ENCODE peak calls at places on chromosomes 13 and 19, in four cellular contexts. P is gastrocnemius medialis, M is pancreas, J is fibroblast of lung. E is an unnamed sample. For H3K9me3, the result is how much of the 10 kb centered on the place peaks cover.

GRCh38 chr13:66312312-66313087 is 917.6 kb downstream of the PCDH9 start:
- DNase-seq in P (no peak), M (no peak), J (peak), E (no peak)

GRCh38 chr13:103140001-103140671 is 73.9 kb upstream of the SLC10A2 start:
- DNase-seq in P (no peak), M (no peak), J (no peak), E (no peak)

GRCh38 chr13:44463759-44464158 is 90.1 kb downstream of the SERP2 start:
- DNase-seq in P (no peak), M (no peak), J (no peak), E (no peak)

GRCh38 chr13:82758056-82758455 is 1124.2 kb downstream of the SLITRK1 start:
- DNase-seq in P (no peak), M (no peak), J (no peak), E (no peak)

GRCh38 chr13:62551588-62551987 is 1135.9 kb upstream of the PCDH20 start:
- DNase-seq in P (no peak), M (no peak), J (no peak), E (no peak)

GRCh38 chr13:51781246-51782022 is 22.5 kb downstream of the DHRS12 start:
- DNase-seq in P (no peak), M (peak), J (peak), E (no peak)

GRCh38 chr19:18435185-18435841 is 2.6 kb downstream of the ISYNA1 start:
- DNase-seq in P (no peak), M (no peak), J (no peak), E (peak)

GRCh38 chr19:3687774-3688706 is 12.2 kb downstream of the PIP5K1C start:
- DNase-seq in P (no peak), M (no peak), J (no peak), E (peak)

GRCh38 chr13:25046985-25047660 is 48.8 kb upstream of the PABPC3 start:
- DNase-seq in P (no peak), M (no peak), J (peak), E (no peak)

GRCh38 chr19:55930996-55931515 is 1.1 kb downstream of the NLRP13 start:
- DNase-seq in P (no peak), M (no peak), J (no peak), E (no peak)
- H3K9me3 ChIP-seq in P (under half), M (under half), J (under half), E (under half)

GRCh38 chr19:55801416-55801815 is 30.4 kb downstream of the NLRP11 start:
- DNase-seq in P (no peak), M (no peak), J (no peak), E (no peak)

GRCh38 chr19:55802281-55802680 is 29.5 kb downstream of the NLRP11 start:
- DNase-seq in P (no peak), M (no peak), J (no peak), E (no peak)
- H3K9me3 ChIP-seq in P (under half), M (under half), J (under half), E (under half)

DNA sequence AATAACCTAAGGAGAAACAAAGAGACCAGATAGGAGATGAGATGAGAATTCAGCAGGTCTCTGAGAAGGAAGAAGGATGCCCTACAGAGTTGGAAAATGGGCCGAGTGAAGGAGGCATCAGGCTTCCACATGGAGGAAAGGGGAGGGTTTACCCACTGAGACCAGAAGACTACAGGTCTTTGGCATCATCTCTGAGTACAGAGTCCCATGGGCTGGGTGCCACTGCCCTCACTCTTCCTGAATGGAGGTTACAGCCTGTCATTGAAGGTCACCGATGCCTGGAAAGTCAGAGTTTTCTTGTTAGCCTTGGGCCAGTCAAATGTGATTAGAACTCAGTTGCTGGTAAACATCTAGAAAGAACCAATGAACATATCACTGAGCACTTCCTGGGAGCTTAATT is 9.9 kb downstream of the ZNF302 start:
- DNase-seq in P (no peak), M (peak), J (no peak), E (no peak)
- H3K9me3 ChIP-seq in P (under half), M (under half), J (under half), E (under half)

GRCh38 chr19:44107751-44108150 is 5.4 kb upstream of the ZNF225 start:
- DNase-seq in P (no peak), M (no peak), J (no peak), E (no peak)
- H3K9me3 ChIP-seq in P (half or more), M (under half), J (under half), E (under half)

DNA sequence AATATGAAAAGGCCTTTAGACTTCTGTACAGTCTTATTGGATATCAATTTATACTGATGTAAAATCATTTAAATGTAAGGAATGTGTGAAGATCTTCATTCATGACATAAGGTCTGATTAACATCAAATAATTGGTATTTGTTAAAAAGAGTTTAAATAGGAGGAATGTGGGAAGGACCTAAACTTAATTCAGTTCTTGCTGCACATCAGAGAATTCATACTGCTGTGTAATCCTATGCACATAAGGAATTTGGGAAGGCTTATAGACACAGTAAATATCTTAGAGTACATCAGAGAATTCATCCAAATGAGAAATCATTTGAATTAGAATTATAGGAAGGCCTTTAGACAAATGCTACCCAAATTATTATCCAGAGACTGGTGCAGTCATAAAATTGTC is 21.7 kb downstream of the ZNF283 start:
- DNase-seq in P (no peak), M (no peak), J (no peak), E (no peak)
- H3K9me3 ChIP-seq in P (half or more), M (under half), J (under half), E (under half)

DNA sequence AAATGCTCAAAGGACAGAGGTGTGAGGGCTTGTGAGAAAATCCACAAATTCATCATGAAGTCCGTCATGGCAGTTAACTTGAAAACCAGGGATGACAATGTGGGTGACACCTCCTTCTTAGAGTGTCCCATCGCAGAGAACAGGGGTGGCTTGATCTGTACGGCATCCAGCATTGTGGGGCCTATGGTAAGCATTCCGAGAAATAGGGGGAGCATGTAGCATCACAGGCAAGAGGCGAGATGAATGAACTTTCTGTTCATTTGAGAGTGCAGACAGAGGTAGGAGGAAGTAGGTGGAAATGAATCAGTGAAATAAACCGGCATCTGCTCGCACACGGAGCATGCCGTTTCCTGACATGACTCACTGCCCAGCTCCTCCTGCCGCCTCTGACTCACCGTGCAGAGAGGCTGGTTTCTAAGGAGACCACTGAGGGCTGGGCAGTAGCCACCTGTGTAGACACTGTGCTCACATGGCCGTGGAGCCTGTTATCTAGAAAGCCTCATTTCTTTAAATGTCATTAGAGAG is 339.0 kb downstream of the RFC3 start:
- DNase-seq in P (no peak), M (peak), J (peak), E (peak)
- H3K9me3 ChIP-seq in P (under half), M (under half), J (under half), E (under half)

GRCh38 chr19:57642396-57643046 is 9.6 kb downstream of the ZNF211 start:
- DNase-seq in P (no peak), M (no peak), J (no peak), E (no peak)
- H3K9me3 ChIP-seq in P (under half), M (under half), J (under half), E (half or more)

DNA sequence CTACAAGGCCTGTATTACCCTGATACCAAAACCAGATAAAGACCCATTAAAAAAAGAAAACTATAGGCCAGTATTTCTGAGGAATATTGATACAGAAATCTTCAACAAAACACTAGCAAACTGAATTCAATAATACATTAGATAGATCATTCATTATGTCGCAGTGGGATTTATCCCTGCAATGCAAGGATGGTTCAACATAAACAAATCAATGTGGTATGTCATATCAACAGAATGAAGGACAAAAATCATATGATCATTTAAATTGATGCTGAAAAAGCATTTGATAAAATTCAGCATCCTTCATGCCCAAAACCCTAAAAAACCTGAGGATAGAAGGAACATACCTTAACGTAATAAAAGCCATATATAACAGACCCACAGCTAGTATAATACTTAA is 50.0 kb downstream of the RB1 start:
- DNase-seq in P (no peak), M (no peak), J (no peak), E (no peak)
- H3K9me3 ChIP-seq in P (under half), M (under half), J (under half), E (under half)

DNA sequence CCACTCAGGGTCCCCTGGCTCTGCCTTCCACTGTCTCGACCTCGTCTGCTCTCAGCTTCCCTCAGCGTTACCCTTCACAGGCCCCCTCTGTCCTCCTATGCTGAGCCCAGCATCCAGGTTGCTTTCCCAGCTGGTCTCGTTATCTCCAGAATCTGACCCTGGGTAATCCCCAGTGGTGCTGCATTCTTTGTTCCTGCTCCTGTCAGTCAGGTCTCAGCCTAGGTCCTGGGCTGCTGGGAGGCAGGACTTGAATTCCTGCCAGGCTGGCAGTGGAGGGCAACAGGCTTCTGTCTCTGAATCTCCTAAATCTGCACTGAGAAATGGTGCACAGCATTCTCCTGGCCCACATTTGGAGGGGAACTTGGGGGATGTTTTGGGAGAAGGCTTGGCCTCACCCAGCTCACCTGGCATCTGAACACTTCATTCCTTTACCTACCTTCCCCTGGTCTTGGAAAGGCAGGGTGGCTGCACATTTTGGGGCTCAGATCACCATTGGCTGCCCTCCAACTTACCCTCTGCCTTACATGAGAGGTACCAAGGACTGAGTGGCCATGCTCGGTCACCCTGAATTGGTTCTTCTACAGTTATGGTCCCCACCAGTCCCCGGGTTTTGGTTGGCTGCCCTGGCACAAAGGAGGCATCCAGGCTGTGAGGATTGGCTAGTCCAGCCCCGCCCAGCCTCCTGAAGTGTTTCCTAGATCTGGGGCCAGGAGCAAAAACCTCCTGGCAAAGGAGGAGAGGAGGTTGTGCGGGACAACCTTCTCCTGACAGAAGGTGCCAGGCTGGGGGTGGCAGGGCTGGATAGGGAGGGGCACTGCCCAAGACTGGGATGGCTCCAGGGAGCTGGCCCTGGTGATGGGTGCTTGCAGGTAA is at the start of gene CYP4F8:
- DNase-seq in P (no peak), M (peak), J (no peak), E (no peak)
- H3K9me3 ChIP-seq in P (under half), M (under half), J (under half), E (under half)

E was measured in uterus.